ENCODE peak calls at places on chromosomes 6 and 20, in six cellular contexts. One of them, this sample, is unnamed.

GRCh38 chr6:129331450-129332138 is 378.4 kb downstream of the ARHGAP18 start:
- DNase-seq in coronary artery: no peak
- DNase-seq in stomach: no peak
- DNase-seq in heart right ventricle: no peak
- DNase-seq in ovary: no peak
- DNase-seq in keratinocyte: no peak
- DNase-seq in this sample: no peak

GRCh38 chr6:162090734-162091133 is 636.8 kb downstream of the PRKN start:
- DNase-seq in coronary artery: no peak
- DNase-seq in stomach: no peak
- DNase-seq in heart right ventricle: no peak
- DNase-seq in ovary: no peak
- DNase-seq in keratinocyte: no peak
- DNase-seq in this sample: no peak

GRCh38 chr6:27630727-27631613 is 158.1 kb upstream of the ZNF184 start:
- DNase-seq in coronary artery: no peak
- DNase-seq in stomach: no peak
- DNase-seq in heart right ventricle: no peak
- DNase-seq in ovary: peak
- DNase-seq in keratinocyte: no peak
- DNase-seq in this sample: no peak

GRCh38 chr20:48716086-48716485 is 111.7 kb downstream of the PREX1 start:
- DNase-seq in coronary artery: no peak
- DNase-seq in stomach: no peak
- DNase-seq in heart right ventricle: no peak
- DNase-seq in ovary: no peak
- DNase-seq in keratinocyte: no peak
- DNase-seq in this sample: peak

GRCh38 chr20:36303020-36303595 is 3.0 kb upstream of the DLGAP4 start:
- DNase-seq in coronary artery: no peak
- DNase-seq in stomach: no peak
- DNase-seq in heart right ventricle: no peak
- DNase-seq in ovary: no peak
- DNase-seq in keratinocyte: no peak
- DNase-seq in this sample: no peak

GRCh38 chr6:111031151-111031550 is 49.3 kb downstream of the RPF2 start:
- DNase-seq in coronary artery: no peak
- DNase-seq in stomach: no peak
- DNase-seq in heart right ventricle: no peak
- DNase-seq in ovary: no peak
- DNase-seq in keratinocyte: no peak
- DNase-seq in this sample: no peak

GRCh38 chr6:113511100-113511499 is 346.0 kb upstream of the MARCKS start:
- DNase-seq in coronary artery: no peak
- DNase-seq in stomach: no peak
- DNase-seq in heart right ventricle: no peak
- DNase-seq in ovary: no peak
- DNase-seq in keratinocyte: no peak
- DNase-seq in this sample: no peak

GRCh38 chr6:48068326-48069191 is 42.4 kb downstream of the PTCHD4 start:
- DNase-seq in coronary artery: no peak
- DNase-seq in stomach: no peak
- DNase-seq in heart right ventricle: peak
- DNase-seq in ovary: no peak
- DNase-seq in keratinocyte: no peak
- DNase-seq in this sample: no peak

GRCh38 chr20:49457444-49457843 is 25.0 kb downstream of the KCNB1 start:
- DNase-seq in coronary artery: no peak
- DNase-seq in stomach: no peak
- DNase-seq in heart right ventricle: no peak
- DNase-seq in ovary: no peak
- DNase-seq in keratinocyte: no peak
- DNase-seq in this sample: no peak

GRCh38 chr20:46050444-46050843 is 21.4 kb downstream of the SLC12A5 start:
- DNase-seq in coronary artery: no peak
- DNase-seq in stomach: no peak
- DNase-seq in heart right ventricle: no peak
- DNase-seq in ovary: no peak
- DNase-seq in keratinocyte: no peak
- DNase-seq in this sample: no peak

GRCh38 chr6:18280084-18280483 is 15.8 kb upstream of the DEK start:
- DNase-seq in coronary artery: no peak
- DNase-seq in stomach: no peak
- DNase-seq in heart right ventricle: no peak
- DNase-seq in ovary: no peak
- DNase-seq in keratinocyte: no peak
- DNase-seq in this sample: no peak

GRCh38 chr20:55116598-55116997 is 641.2 kb downstream of the DOK5 start:
- DNase-seq in coronary artery: no peak
- DNase-seq in stomach: no peak
- DNase-seq in heart right ventricle: no peak
- DNase-seq in ovary: no peak
- DNase-seq in keratinocyte: no peak
- DNase-seq in this sample: no peak

GRCh38 chr6:160278786-160279310 is 20.2 kb upstream of the SLC22A2 start:
- DNase-seq in coronary artery: no peak
- DNase-seq in stomach: no peak
- DNase-seq in heart right ventricle: no peak
- DNase-seq in ovary: no peak
- DNase-seq in keratinocyte: no peak
- DNase-seq in this sample: no peak

GRCh38 chr6:2155206-2155605 is 90.2 kb downstream of the GMDS start:
- DNase-seq in coronary artery: no peak
- DNase-seq in stomach: no peak
- DNase-seq in heart right ventricle: no peak
- DNase-seq in ovary: no peak
- DNase-seq in keratinocyte: no peak
- DNase-seq in this sample: no peak

GRCh38 chr6:57162516-57162915 is 9.6 kb upstream of the BAG2 start:
- DNase-seq in coronary artery: no peak
- DNase-seq in stomach: no peak
- DNase-seq in heart right ventricle: no peak
- DNase-seq in ovary: no peak
- DNase-seq in keratinocyte: no peak
- DNase-seq in this sample: no peak

GRCh38 chr6:103672169-103672568 is 1187.5 kb downstream of the HACE1 start:
- DNase-seq in coronary artery: no peak
- DNase-seq in stomach: no peak
- DNase-seq in heart right ventricle: no peak
- DNase-seq in ovary: no peak
- DNase-seq in keratinocyte: no peak
- DNase-seq in this sample: no peak

GRCh38 chr20:25254986-25255680 is 7.2 kb downstream of the PYGB start:
- DNase-seq in coronary artery: peak
- DNase-seq in stomach: peak
- DNase-seq in heart right ventricle: peak
- DNase-seq in ovary: no peak
- DNase-seq in keratinocyte: no peak
- DNase-seq in this sample: no peak

GRCh38 chr6:31075528-31075927 is 36.8 kb downstream of the C6orf15 start:
- DNase-seq in coronary artery: no peak
- DNase-seq in stomach: no peak
- DNase-seq in heart right ventricle: no peak
- DNase-seq in ovary: no peak
- DNase-seq in keratinocyte: no peak
- DNase-seq in this sample: no peak

GRCh38 chr20:39873286-39873685 is 815.8 kb downstream of the MAFB start:
- DNase-seq in coronary artery: no peak
- DNase-seq in stomach: no peak
- DNase-seq in heart right ventricle: no peak
- DNase-seq in ovary: no peak
- DNase-seq in keratinocyte: no peak
- DNase-seq in this sample: no peak

GRCh38 chr6:99341862-99342455 is 7.5 kb downstream of the FAXC start:
- DNase-seq in coronary artery: no peak
- DNase-seq in stomach: no peak
- DNase-seq in heart right ventricle: no peak
- DNase-seq in ovary: no peak
- DNase-seq in keratinocyte: no peak
- DNase-seq in this sample: no peak

GRCh38 chr6:20440291-20440690 is 38.6 kb downstream of the E2F3 start:
- DNase-seq in coronary artery: no peak
- DNase-seq in stomach: no peak
- DNase-seq in heart right ventricle: no peak
- DNase-seq in ovary: no peak
- DNase-seq in keratinocyte: no peak
- DNase-seq in this sample: no peak

GRCh38 chr6:127131772-127132171 is 13.3 kb downstream of the RSPO3 start:
- DNase-seq in coronary artery: no peak
- DNase-seq in stomach: no peak
- DNase-seq in heart right ventricle: no peak
- DNase-seq in ovary: no peak
- DNase-seq in keratinocyte: no peak
- DNase-seq in this sample: no peak

GRCh38 chr6:21739838-21740237 is 146.3 kb downstream of the SOX4 start:
- DNase-seq in coronary artery: no peak
- DNase-seq in stomach: no peak
- DNase-seq in heart right ventricle: no peak
- DNase-seq in ovary: no peak
- DNase-seq in keratinocyte: no peak
- DNase-seq in this sample: no peak

GRCh38 chr20:61860588-61860987 is 205.1 kb downstream of the TAF4 start:
- DNase-seq in coronary artery: no peak
- DNase-seq in stomach: no peak
- DNase-seq in heart right ventricle: no peak
- DNase-seq in ovary: no peak
- DNase-seq in keratinocyte: no peak
- DNase-seq in this sample: no peak
- TF ChIP-seq CTCF in coronary artery: no peak
- TF ChIP-seq CTCF in stomach: no peak
- TF ChIP-seq CTCF in heart right ventricle: no peak
- TF ChIP-seq CTCF in ovary: no peak
- TF ChIP-seq CTCF in keratinocyte: peak
- TF ChIP-seq CTCF in this sample: no peak

DNA sequence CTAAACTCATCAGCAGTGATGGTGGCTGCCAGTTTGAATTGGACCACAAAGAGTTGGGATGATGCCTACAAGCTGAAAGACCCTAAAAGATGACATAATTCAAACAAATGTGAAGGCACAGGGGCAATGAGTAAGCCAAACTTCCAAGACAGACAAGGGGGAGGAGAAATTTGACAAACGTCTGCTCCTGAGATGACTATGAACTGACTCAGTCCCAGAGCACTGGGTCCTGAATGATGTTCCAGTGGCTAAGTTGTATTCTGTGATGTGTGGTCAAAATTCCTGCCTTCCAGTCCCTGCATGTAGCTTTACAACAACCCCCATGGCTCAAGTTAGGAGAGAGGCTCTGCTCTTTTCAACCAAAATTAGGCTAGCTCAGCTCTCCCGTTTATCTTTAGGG is 86.1 kb upstream of the SIRPA start:
- DNase-seq in coronary artery: no peak
- DNase-seq in stomach: no peak
- DNase-seq in heart right ventricle: no peak
- DNase-seq in ovary: no peak
- DNase-seq in keratinocyte: peak
- DNase-seq in this sample: no peak
- H3K27ac ChIP-seq in coronary artery: no peak
- H3K27ac ChIP-seq in stomach: no peak
- H3K27ac ChIP-seq in heart right ventricle: no peak
- H3K27ac ChIP-seq in ovary: no peak
- H3K27ac ChIP-seq in keratinocyte: peak
- H3K27ac ChIP-seq in this sample: no peak

DNA sequence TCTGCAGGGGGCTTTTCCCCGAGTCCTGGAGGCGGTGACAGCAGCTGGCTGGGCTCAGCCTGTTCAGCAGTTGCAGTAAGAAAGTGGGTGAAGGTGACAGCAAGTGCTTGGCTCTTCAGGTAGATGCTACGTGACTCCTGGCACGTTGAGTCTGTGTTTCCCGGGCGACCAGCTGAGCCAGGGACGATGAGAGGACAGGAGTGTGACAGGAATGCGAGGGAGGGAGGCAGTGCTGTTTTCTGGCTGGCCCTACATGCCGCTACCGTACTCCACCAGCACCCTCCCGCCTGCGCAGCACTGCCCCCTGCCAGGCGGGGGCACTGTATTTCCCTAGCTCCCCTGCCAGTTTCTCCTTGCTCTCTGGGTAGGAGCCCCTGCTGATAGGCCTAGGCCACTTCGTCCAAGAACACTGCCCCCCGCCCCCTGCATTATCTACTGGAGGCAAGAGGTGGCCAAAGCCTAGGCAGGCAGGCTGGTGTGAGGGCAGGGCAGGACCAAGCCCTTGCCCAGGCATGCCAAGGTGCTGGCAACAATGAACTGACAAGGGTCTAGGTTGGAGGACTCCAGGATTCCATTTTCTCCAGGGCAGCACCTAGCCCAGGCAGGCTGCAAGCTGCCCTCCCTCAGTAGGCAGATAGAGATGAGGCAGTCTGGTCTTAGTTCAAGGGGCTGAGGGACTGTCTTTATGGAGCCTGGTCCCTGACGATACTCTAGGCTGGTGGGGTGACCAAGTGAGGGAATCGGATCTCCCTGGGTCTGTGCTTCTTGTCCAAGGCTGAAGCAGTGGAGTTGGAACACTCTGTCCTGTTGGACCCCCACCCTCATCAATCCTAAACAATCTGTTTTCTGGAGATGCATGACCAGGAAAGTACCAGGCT is 19.2 kb downstream of the MRPS18A start:
- DNase-seq in coronary artery: peak
- DNase-seq in stomach: peak
- DNase-seq in heart right ventricle: peak
- DNase-seq in ovary: peak
- DNase-seq in keratinocyte: no peak
- DNase-seq in this sample: peak
- TF ChIP-seq CTCF in coronary artery: peak
- TF ChIP-seq CTCF in stomach: peak
- TF ChIP-seq CTCF in heart right ventricle: peak
- TF ChIP-seq CTCF in ovary: peak
- TF ChIP-seq CTCF in keratinocyte: no peak
- TF ChIP-seq CTCF in this sample: peak

GRCh38 chr20:51024761-51025160 is 1.9 kb upstream of the KCNG1 start:
- DNase-seq in coronary artery: no peak
- DNase-seq in stomach: no peak
- DNase-seq in heart right ventricle: no peak
- DNase-seq in ovary: no peak
- DNase-seq in keratinocyte: no peak
- DNase-seq in this sample: no peak

GRCh38 chr20:51022227-51022802 is 592 bp downstream of the KCNG1 start:
- DNase-seq in coronary artery: no peak
- DNase-seq in stomach: no peak
- DNase-seq in heart right ventricle: no peak
- DNase-seq in ovary: no peak
- DNase-seq in keratinocyte: no peak
- DNase-seq in this sample: no peak

GRCh38 chr20:51023617-51024155 is 779 bp upstream of the KCNG1 start:
- DNase-seq in coronary artery: no peak
- DNase-seq in stomach: no peak
- DNase-seq in heart right ventricle: no peak
- DNase-seq in ovary: no peak
- DNase-seq in keratinocyte: no peak
- DNase-seq in this sample: no peak

GRCh38 chr20:51021067-51022025 is 1.6 kb downstream of the KCNG1 start:
- DNase-seq in coronary artery: no peak
- DNase-seq in stomach: no peak
- DNase-seq in heart right ventricle: no peak
- DNase-seq in ovary: no peak
- DNase-seq in keratinocyte: no peak
- DNase-seq in this sample: no peak

GRCh38 chr20:51022803-51023616 is at the start of gene KCNG1:
- DNase-seq in coronary artery: no peak
- DNase-seq in stomach: peak
- DNase-seq in heart right ventricle: peak
- DNase-seq in ovary: no peak
- DNase-seq in keratinocyte: no peak
- DNase-seq in this sample: no peak
- H3K27ac ChIP-seq in coronary artery: no peak
- H3K27ac ChIP-seq in stomach: no peak
- H3K27ac ChIP-seq in heart right ventricle: no peak
- H3K27ac ChIP-seq in ovary: no peak
- H3K27ac ChIP-seq in keratinocyte: no peak
- H3K27ac ChIP-seq in this sample: no peak

GRCh38 chr6:66496659-66497058 is 789.6 kb upstream of the EYS start:
- DNase-seq in coronary artery: no peak
- DNase-seq in stomach: no peak
- DNase-seq in heart right ventricle: no peak
- DNase-seq in ovary: no peak
- DNase-seq in keratinocyte: no peak
- DNase-seq in this sample: no peak
- TF ChIP-seq CTCF in coronary artery: no peak
- TF ChIP-seq CTCF in stomach: no peak
- TF ChIP-seq CTCF in heart right ventricle: no peak
- TF ChIP-seq CTCF in ovary: no peak
- TF ChIP-seq CTCF in keratinocyte: peak
- TF ChIP-seq CTCF in this sample: no peak